ENCODE peak calls at places on chromosome 5, in six cellular contexts. Z is astrocyte of the spinal cord, L is GM23338, V is Caco-2, Y is cardiac muscle cell, F is HAP-1. H is an unnamed sample.

GRCh38 chr5:35853652-35854051 is 3.0 kb upstream of the IL7R start:
- DNase-seq in Z (no peak), L (no peak), V (no peak), Y (no peak), F (no peak), H (no peak)

GRCh38 chr5:110019119-110019518 is 329.4 kb downstream of the MAN2A1 start:
- DNase-seq in Z (no peak), L (no peak), V (no peak), Y (no peak), F (no peak), H (no peak)

GRCh38 chr5:54719384-54720306 is 202.1 kb downstream of the SNX18 start:
- DNase-seq in Z (peak), L (peak), V (no peak), Y (peak), F (no peak), H (no peak)

GRCh38 chr5:139961435-139962157 is 81.5 kb downstream of the NRG2 start:
- DNase-seq in Z (peak), L (no peak), V (no peak), Y (no peak), F (no peak), H (no peak)

GRCh38 chr5:143533978-143534763 is 130.7 kb upstream of the NR3C1 start:
- DNase-seq in Z (no peak), L (no peak), V (no peak), Y (no peak), F (no peak), H (no peak)

GRCh38 chr5:42586625-42587024 is 163.4 kb downstream of the GHR start:
- DNase-seq in Z (no peak), L (no peak), V (no peak), Y (peak), F (no peak), H (no peak)

GRCh38 chr5:180138976-180139730 is 67.6 kb upstream of the RNF130 start:
- DNase-seq in Z (no peak), L (no peak), V (no peak), Y (no peak), F (no peak), H (no peak)

GRCh38 chr5:83741571-83741970 is 20.9 kb upstream of the HAPLN1 start:
- DNase-seq in Z (no peak), L (no peak), V (no peak), Y (no peak), F (no peak), H (no peak)

GRCh38 chr5:31449175-31449574 is 82.7 kb downstream of the DROSHA start:
- DNase-seq in Z (no peak), L (no peak), V (no peak), Y (no peak), F (no peak), H (no peak)

GRCh38 chr5:176415240-176416122 is 858 bp downstream of the CLTB start:
- DNase-seq in Z (peak), L (peak), V (peak), Y (peak), F (no peak), H (no peak)

GRCh38 chr5:156824800-156825199 is 25.3 kb upstream of the PPP1R2B start:
- DNase-seq in Z (peak), L (peak), V (no peak), Y (peak), F (peak), H (no peak)

GRCh38 chr5:137605377-137605776 is 106.3 kb upstream of the SPOCK1 start:
- DNase-seq in Z (peak), L (peak), V (no peak), Y (peak), F (no peak), H (no peak)

GRCh38 chr5:102910240-102911226 is 155.4 kb downstream of the PAM start:
- DNase-seq in Z (peak), L (no peak), V (no peak), Y (no peak), F (no peak), H (no peak)

GRCh38 chr5:93929146-93929545 is 187.7 kb upstream of the POU5F2 start:
- DNase-seq in Z (peak), L (no peak), V (no peak), Y (no peak), F (no peak), H (no peak)

GRCh38 chr5:29811914-29812679 is 1381.4 kb upstream of the CDH6 start:
- DNase-seq in Z (no peak), L (peak), V (peak), Y (peak), F (no peak), H (no peak)

GRCh38 chr5:14628346-14628745 is 36.2 kb upstream of the OTULIN start:
- DNase-seq in Z (peak), L (peak), V (peak), Y (peak), F (peak), H (peak)

GRCh38 chr5:127098246-127098645 is 24.9 kb upstream of the C5orf63 start:
- DNase-seq in Z (no peak), L (no peak), V (no peak), Y (no peak), F (no peak), H (peak)

GRCh38 chr5:132221781-132222648 is 5.6 kb downstream of the P4HA2 start:
- DNase-seq in Z (peak), L (no peak), V (no peak), Y (no peak), F (no peak), H (no peak)

GRCh38 chr5:68652507-68652906 is 437.0 kb downstream of the PIK3R1 start:
- DNase-seq in Z (peak), L (no peak), V (no peak), Y (no peak), F (no peak), H (no peak)

GRCh38 chr5:89399553-89399952 is 516.6 kb upstream of the MEF2C start:
- DNase-seq in Z (no peak), L (no peak), V (no peak), Y (no peak), F (no peak), H (no peak)

GRCh38 chr5:96331210-96331609 is 101.8 kb downstream of the PCSK1 start:
- DNase-seq in Z (no peak), L (no peak), V (no peak), Y (no peak), F (no peak), H (no peak)

GRCh38 chr5:162786234-162786633 is 651.2 kb upstream of the CCNG1 start:
- DNase-seq in Z (no peak), L (no peak), V (no peak), Y (no peak), F (no peak), H (no peak)

GRCh38 chr5:88145603-88146467 is 122.8 kb downstream of the TMEM161B start:
- DNase-seq in Z (peak), L (peak), V (peak), Y (peak), F (no peak), H (no peak)

GRCh38 chr5:141958113-141958512 is at the start of gene PCDH12:
- DNase-seq in Z (no peak), L (peak), V (no peak), Y (peak), F (no peak), H (peak)

GRCh38 chr5:143229896-143230675 is 173.4 kb downstream of the NR3C1 start:
- DNase-seq in Z (no peak), L (no peak), V (no peak), Y (no peak), F (no peak), H (peak)

GRCh38 chr5:124705577-124705976 is 40.9 kb downstream of the ZNF608 start:
- DNase-seq in Z (no peak), L (no peak), V (no peak), Y (no peak), F (peak), H (no peak)
- H3K4me3 ChIP-seq in Z (no peak), L (no peak), V (no peak), Y (no peak), F (no peak), H (no peak)

DNA sequence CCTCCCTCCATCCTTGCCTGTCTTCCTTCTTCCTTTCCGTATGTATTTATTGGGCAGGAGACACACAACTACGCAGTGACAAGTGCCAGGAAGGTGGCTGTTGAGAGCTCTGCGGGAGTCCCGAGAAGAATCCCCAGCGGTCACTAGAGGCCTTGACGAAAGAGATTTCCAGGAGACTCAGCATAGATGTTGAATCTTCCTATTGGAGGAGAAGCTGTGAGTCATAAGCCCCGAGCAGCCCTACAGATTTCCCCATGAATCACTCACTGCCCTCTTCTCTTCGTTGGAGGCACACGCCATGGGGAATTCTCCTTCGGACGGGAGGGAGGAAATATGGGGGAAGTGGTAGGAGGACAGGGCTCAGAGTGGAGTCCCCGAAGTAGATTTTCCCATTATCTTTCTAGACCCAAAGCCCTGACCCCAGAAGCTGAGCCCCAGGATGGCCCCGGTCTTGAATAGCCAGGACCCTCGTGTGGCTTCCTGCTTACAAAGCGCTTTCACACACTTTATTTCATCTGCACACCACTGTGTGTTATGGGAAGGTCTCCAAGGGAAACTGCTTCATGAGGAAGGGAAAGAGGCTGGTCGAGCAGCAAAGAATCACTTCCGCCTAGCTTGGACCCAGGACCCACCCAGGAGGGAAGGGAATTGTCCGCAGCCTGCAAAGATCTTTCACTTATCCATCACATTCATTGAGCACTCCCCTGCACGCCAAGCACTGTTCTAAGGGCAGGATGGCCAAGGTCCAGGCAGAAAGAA is 12.7 kb downstream of the DUSP1 start:
- DNase-seq in Z (peak), L (peak), V (no peak), Y (no peak), F (no peak), H (no peak)
- H3K4me3 ChIP-seq in Z (no peak), L (no peak), V (no peak), Y (no peak), F (no peak), H (no peak)

DNA sequence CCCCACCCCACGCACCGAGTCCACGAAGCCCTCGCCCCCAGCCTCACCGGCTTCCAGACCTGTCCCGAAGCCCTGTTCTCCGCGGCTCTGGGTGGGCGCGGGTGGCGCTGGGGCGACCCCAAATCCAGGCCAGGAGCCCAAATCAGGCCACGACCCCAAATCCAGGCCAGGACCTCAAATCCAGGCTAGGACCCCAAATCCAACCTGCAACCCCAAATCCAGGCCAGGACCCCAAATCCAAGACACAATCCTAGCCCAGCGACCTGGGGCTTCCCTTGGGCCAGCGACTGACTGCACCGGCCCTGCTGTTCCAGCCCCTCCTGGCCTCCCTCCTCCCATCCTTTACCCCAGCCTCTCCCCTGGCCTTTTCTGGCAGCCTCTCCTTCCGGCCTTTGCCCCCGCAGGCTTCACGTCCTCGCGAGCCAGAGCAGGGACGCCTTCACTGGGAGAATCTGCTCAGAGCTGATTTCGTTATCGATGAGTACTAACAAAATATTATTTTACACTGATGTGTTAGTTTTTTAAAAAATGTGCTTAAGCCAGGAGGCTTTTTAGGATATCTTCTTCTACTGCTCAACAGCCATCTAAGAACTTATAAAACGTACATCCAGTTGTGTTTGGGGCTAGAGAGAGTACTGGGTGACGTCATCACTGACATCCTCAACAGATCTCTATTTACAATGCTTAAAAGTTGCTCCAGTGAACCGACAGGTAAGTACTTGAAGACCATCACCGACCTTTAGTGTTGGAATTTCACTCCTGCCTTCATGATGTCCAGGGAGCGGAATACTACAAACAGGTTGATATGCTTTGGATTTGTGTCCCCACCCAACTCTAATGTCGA is 34.7 kb downstream of the TRIP13 start:
- DNase-seq in Z (no peak), L (no peak), V (peak), Y (no peak), F (no peak), H (no peak)
- H3K4me3 ChIP-seq in Z (no peak), L (peak), V (no peak), Y (no peak), F (no peak), H (no peak)

GRCh38 chr5:147068998-147069397 is 165.8 kb upstream of the STK32A start:
- DNase-seq in Z (no peak), L (no peak), V (no peak), Y (no peak), F (no peak), H (no peak)
- H3K4me3 ChIP-seq in Z (no peak), L (no peak), V (no peak), Y (no peak), F (no peak), H (no peak)

GRCh38 chr5:151056367-151057306 is 24.2 kb downstream of the TNIP1 start:
- DNase-seq in Z (no peak), L (no peak), V (no peak), Y (no peak), F (no peak), H (no peak)
- H3K4me3 ChIP-seq in Z (no peak), L (no peak), V (no peak), Y (no peak), F (no peak), H (no peak)

GRCh38 chr5:72557576-72558336 is 50.5 kb upstream of the ZNF366 start:
- DNase-seq in Z (no peak), L (no peak), V (no peak), Y (no peak), F (no peak), H (no peak)

GRCh38 chr5:72556351-72557146 is 49.3 kb upstream of the ZNF366 start:
- DNase-seq in Z (peak), L (peak), V (peak), Y (peak), F (no peak), H (peak)

GRCh38 chr5:72555871-72556270 is 48.7 kb upstream of the ZNF366 start:
- DNase-seq in Z (no peak), L (no peak), V (no peak), Y (peak), F (no peak), H (no peak)

GRCh38 chr5:72558383-72558782 is 51.2 kb upstream of the ZNF366 start:
- DNase-seq in Z (no peak), L (no peak), V (no peak), Y (no peak), F (no peak), H (no peak)

GRCh38 chr5:72557147-72557501 is 49.9 kb upstream of the ZNF366 start:
- DNase-seq in Z (no peak), L (no peak), V (no peak), Y (no peak), F (no peak), H (no peak)
- H3K4me3 ChIP-seq in Z (no peak), L (peak), V (no peak), Y (no peak), F (no peak), H (no peak)

GRCh38 chr5:1743769-1744085 is 55.9 kb downstream of the MRPL36 start:
- DNase-seq in Z (no peak), L (no peak), V (no peak), Y (no peak), F (no peak), H (no peak)
- H3K4me3 ChIP-seq in Z (no peak), L (no peak), V (no peak), Y (no peak), F (no peak), H (no peak)

GRCh38 chr5:9544502-9545300 is 1.2 kb downstream of the SEMA5A start:
- DNase-seq in Z (peak), L (peak), V (peak), Y (peak), F (peak), H (peak)

GRCh38 chr5:9544056-9544455 is 1.8 kb downstream of the SEMA5A start:
- DNase-seq in Z (no peak), L (no peak), V (no peak), Y (no peak), F (no peak), H (no peak)

GRCh38 chr5:9545301-9545958 is 445 bp downstream of the SEMA5A start:
- DNase-seq in Z (no peak), L (peak), V (peak), Y (peak), F (no peak), H (no peak)

GRCh38 chr5:9540791-9541190 is 5.1 kb downstream of the SEMA5A start:
- DNase-seq in Z (peak), L (no peak), V (no peak), Y (no peak), F (no peak), H (no peak)

DNA sequence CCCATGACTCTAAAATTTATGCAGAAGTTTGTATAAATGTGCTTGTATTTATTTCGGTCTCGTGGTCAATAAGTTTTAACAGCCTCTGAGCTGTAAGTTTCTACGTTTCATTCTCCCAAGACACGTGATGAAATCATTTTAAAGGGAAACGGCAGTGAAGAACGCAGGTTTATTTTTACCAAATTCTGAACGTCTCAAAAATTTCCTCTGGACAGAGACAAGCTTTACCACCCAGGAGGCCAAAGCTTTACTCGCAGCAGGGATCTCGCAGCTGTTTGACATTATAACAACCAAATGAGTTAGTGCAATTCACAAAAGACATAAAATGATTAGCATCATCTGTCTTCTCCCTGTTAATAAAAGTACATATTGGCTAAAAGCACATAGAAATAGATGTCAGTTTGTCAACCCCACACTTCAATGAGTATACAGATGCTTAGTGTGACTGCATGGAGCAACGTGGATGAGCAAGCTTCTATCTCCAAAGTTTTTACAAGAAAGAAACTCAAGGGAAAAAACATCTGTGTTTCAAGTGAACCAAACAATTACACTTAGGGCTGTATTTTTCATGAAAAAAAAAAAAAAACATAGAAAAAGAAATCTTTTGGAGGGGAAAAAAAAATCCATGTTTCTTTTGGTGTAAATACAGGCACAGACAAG is 2.5 kb downstream of the SEMA5A start:
- DNase-seq in Z (peak), L (no peak), V (no peak), Y (no peak), F (no peak), H (no peak)
- H3K4me3 ChIP-seq in Z (no peak), L (no peak), V (no peak), Y (peak), F (no peak), H (no peak)

DNA sequence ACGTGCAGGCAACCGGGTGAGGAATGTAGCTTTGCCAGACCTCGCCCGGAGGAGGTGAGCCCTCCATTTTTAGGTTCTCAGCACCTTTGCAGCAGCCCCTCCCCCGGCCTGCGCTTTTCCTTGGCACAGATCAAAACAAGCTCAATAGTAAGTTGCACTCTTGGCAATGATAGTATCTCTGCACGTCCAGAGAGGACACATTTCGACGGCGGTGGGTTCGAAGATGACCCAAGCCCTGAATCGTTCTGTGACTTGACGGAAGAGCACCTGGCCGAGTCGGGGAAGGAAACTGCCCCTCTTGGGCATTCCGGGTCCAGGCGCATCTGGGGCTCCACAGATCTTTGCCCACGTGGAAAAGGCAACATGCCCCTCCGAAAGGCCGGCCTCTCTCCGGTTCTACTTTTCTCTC is 904 bp downstream of the GDNF start:
- DNase-seq in Z (peak), L (peak), V (no peak), Y (no peak), F (no peak), H (no peak)
- H3K4me3 ChIP-seq in Z (peak), L (peak), V (no peak), Y (peak), F (no peak), H (no peak)

H was measured in Jurkat, Clone E6-1.